ENCODE peak calls at places on chromosomes 12 and 14, in seven cellular contexts. Z is T-helper 17 cell; G is left ventricle myocardium inferior; J is activated T-cell treated with anti-CD3 and anti-CD28 coated beads for 48 hours; I is lung; Y is NCI-H2029 treated with DMSO at 0.1 percent for 48 hours; E is effector memory CD8-positive, alpha-beta T cell. B is an unnamed sample.
A peak's percentile ranks its signal among the peaks of the same experiment; 100 is the strongest.

GRCh38 chr12:47277972-47278448 is 198.3 kb upstream of the AMIGO2 start:
- DNase-seq in G (no peak), Z (no peak), Y (no peak), J (no peak), I (no peak), E (no peak), B (peak; percentile 69)

GRCh38 chr14:38808734-38809455 is 294.1 kb downstream of the SEC23A start:
- DNase-seq in E (no peak), Z (no peak), I (no peak), G (no peak), Y (no peak), J (peak; percentile 2), B (no peak)

GRCh38 chr14:78763746-78764145 is 593.6 kb downstream of the NRXN3 start:
- DNase-seq in E (no peak), G (no peak), I (no peak), Z (no peak), J (no peak), Y (no peak), B (no peak)

GRCh38 chr12:6364037-6364360 is 11.4 kb downstream of the SCNN1A start:
- DNase-seq in Y (no peak), E (no peak), Z (no peak), G (peak; percentile 57), I (no peak), J (no peak), B (no peak)

GRCh38 chr12:51593539-51593938 is 2.5 kb downstream of the SCN8A start:
- DNase-seq in J (no peak), I (no peak), G (no peak), E (peak; percentile 5), Z (no peak), Y (no peak), B (peak; percentile 22)

GRCh38 chr12:101795786-101796185 is 35.0 kb downstream of the GNPTAB start:
- DNase-seq in I (no peak), J (no peak), G (no peak), E (no peak), Z (no peak), Y (no peak), B (no peak)

GRCh38 chr14:79254069-79254775 is 957.1 kb downstream of the DIO2 start:
- DNase-seq in J (no peak), Y (no peak), G (no peak), E (no peak), Z (no peak), I (no peak), B (no peak)

GRCh38 chr12:127728285-127728684 is 538.7 kb upstream of the TMEM132C start:
- DNase-seq in Z (no peak), E (no peak), J (no peak), I (no peak), G (no peak), Y (no peak), B (no peak)

GRCh38 chr14:51093371-51094281 is 1.3 kb downstream of the TRIM9 start:
- DNase-seq in I (no peak), G (peak; percentile 23), J (peak; percentile 41), E (peak; percentile 5), Y (peak; percentile 82), Z (peak; percentile 28), B (no peak)

GRCh38 chr12:93047118-93047517 is 118.0 kb upstream of the EEA1 start:
- DNase-seq in J (no peak), E (no peak), Y (no peak), I (no peak), G (no peak), Z (no peak), B (no peak)

GRCh38 chr12:87801860-87802720 is 227.1 kb downstream of the C12orf50 start:
- DNase-seq in Z (no peak), G (no peak), J (no peak), Y (peak; percentile 32), E (no peak), I (no peak), B (peak; percentile 33)

GRCh38 chr12:66061557-66062279 is 68.8 kb downstream of the LLPH start:
- DNase-seq in Y (no peak), Z (no peak), I (no peak), G (no peak), E (no peak), J (no peak), B (no peak)

GRCh38 chr12:52870361-52871290 is 21.8 kb upstream of the KRT78 start:
- DNase-seq in Y (no peak), J (peak; percentile 79), Z (peak; percentile 71), G (peak; percentile 55), I (peak; percentile 69), E (peak; percentile 73), B (no peak)

GRCh38 chr12:115468087-115468510 is 784.1 kb upstream of the TBX3 start:
- DNase-seq in G (no peak), Z (no peak), Y (no peak), I (no peak), E (no peak), J (no peak), B (no peak)

GRCh38 chr14:88476375-88476774 is 78.4 kb downstream of the PTPN21 start:
- DNase-seq in Y (no peak), I (no peak), E (no peak), J (no peak), G (no peak), Z (no peak), B (no peak)

GRCh38 chr12:8037046-8037663 is 4.6 kb downstream of the FOXJ2 start:
- DNase-seq in J (no peak), I (no peak), Z (no peak), G (no peak), E (no peak), Y (no peak), B (no peak)

GRCh38 chr12:3630111-3630510 is 122.8 kb downstream of the CRACR2A start:
- DNase-seq in I (no peak), G (no peak), Z (no peak), E (no peak), J (no peak), Y (no peak), B (no peak)

GRCh38 chr12:19421503-19422282 is 17.6 kb upstream of the AEBP2 start:
- DNase-seq in G (no peak), Y (no peak), J (no peak), I (no peak), Z (no peak), E (no peak), B (no peak)

GRCh38 chr12:67056329-67056728 is 212.8 kb upstream of the CAND1 start:
- DNase-seq in J (no peak), E (no peak), Y (no peak), I (no peak), Z (no peak), G (no peak), B (no peak)